ENCODE peak calls at places on chromosomes 6 and 20, in six cellular contexts. One of them, this sample, is unnamed.

GRCh38 chr20:8152183-8152582 is 20.1 kb downstream of the PLCB1 start:
- DNase-seq in activated naive CD4-positive, alpha-beta T cell: no peak
- DNase-seq in foreskin keratinocyte: no peak
- DNase-seq in T-helper 9 cell: no peak
- DNase-seq in HEK293T: no peak
- DNase-seq in activated CD8-positive, alpha-beta T cell treated with anti-CD3 and anti-CD28 coated beads for 36 hours: no peak
- DNase-seq in this sample: no peak

GRCh38 chr20:60804240-60804917 is 447.7 kb upstream of the CDH4 start:
- DNase-seq in HEK293T: no peak
- DNase-seq in foreskin keratinocyte: no peak
- DNase-seq in activated naive CD4-positive, alpha-beta T cell: no peak
- DNase-seq in T-helper 9 cell: no peak
- DNase-seq in activated CD8-positive, alpha-beta T cell treated with anti-CD3 and anti-CD28 coated beads for 36 hours: no peak
- DNase-seq in this sample: peak; percentile 23

GRCh38 chr6:168193816-168194701 is 115.0 kb upstream of the FRMD1 start:
- DNase-seq in activated CD8-positive, alpha-beta T cell treated with anti-CD3 and anti-CD28 coated beads for 36 hours: peak; percentile 7
- DNase-seq in activated naive CD4-positive, alpha-beta T cell: no peak
- DNase-seq in T-helper 9 cell: no peak
- DNase-seq in HEK293T: peak; percentile 69
- DNase-seq in foreskin keratinocyte: no peak
- DNase-seq in this sample: peak; percentile 63

GRCh38 chr20:62753626-62754025 is 42.6 kb upstream of the MRGBP start:
- DNase-seq in HEK293T: no peak
- DNase-seq in activated naive CD4-positive, alpha-beta T cell: no peak
- DNase-seq in activated CD8-positive, alpha-beta T cell treated with anti-CD3 and anti-CD28 coated beads for 36 hours: no peak
- DNase-seq in foreskin keratinocyte: no peak
- DNase-seq in T-helper 9 cell: no peak
- DNase-seq in this sample: no peak

GRCh38 chr6:155274533-155274932 is 10.7 kb downstream of the CLDN20 start:
- DNase-seq in T-helper 9 cell: no peak
- DNase-seq in HEK293T: no peak
- DNase-seq in activated CD8-positive, alpha-beta T cell treated with anti-CD3 and anti-CD28 coated beads for 36 hours: no peak
- DNase-seq in foreskin keratinocyte: peak; percentile 69
- DNase-seq in activated naive CD4-positive, alpha-beta T cell: no peak
- DNase-seq in this sample: no peak

GRCh38 chr20:57082546-57082945 is 183.9 kb downstream of the BMP7 start:
- DNase-seq in activated CD8-positive, alpha-beta T cell treated with anti-CD3 and anti-CD28 coated beads for 36 hours: no peak
- DNase-seq in activated naive CD4-positive, alpha-beta T cell: no peak
- DNase-seq in foreskin keratinocyte: no peak
- DNase-seq in HEK293T: no peak
- DNase-seq in T-helper 9 cell: no peak
- DNase-seq in this sample: no peak

GRCh38 chr6:109867970-109868358 is 110.1 kb upstream of the GPR6 start:
- DNase-seq in activated naive CD4-positive, alpha-beta T cell: no peak
- DNase-seq in activated CD8-positive, alpha-beta T cell treated with anti-CD3 and anti-CD28 coated beads for 36 hours: no peak
- DNase-seq in foreskin keratinocyte: no peak
- DNase-seq in T-helper 9 cell: no peak
- DNase-seq in HEK293T: no peak
- DNase-seq in this sample: no peak

GRCh38 chr20:50012282-50013263 is 29.8 kb downstream of the SNAI1 start:
- DNase-seq in activated naive CD4-positive, alpha-beta T cell: no peak
- DNase-seq in activated CD8-positive, alpha-beta T cell treated with anti-CD3 and anti-CD28 coated beads for 36 hours: peak; percentile 23
- DNase-seq in foreskin keratinocyte: no peak
- DNase-seq in HEK293T: no peak
- DNase-seq in T-helper 9 cell: no peak
- DNase-seq in this sample: no peak

GRCh38 chr6:43728586-43728985 is 41.0 kb upstream of the MRPS18A start:
- DNase-seq in foreskin keratinocyte: no peak
- DNase-seq in T-helper 9 cell: no peak
- DNase-seq in activated naive CD4-positive, alpha-beta T cell: no peak
- DNase-seq in activated CD8-positive, alpha-beta T cell treated with anti-CD3 and anti-CD28 coated beads for 36 hours: no peak
- DNase-seq in HEK293T: no peak
- DNase-seq in this sample: no peak

GRCh38 chr20:34922654-34923381 is 32.8 kb downstream of the GSS start:
- DNase-seq in T-helper 9 cell: no peak
- DNase-seq in activated CD8-positive, alpha-beta T cell treated with anti-CD3 and anti-CD28 coated beads for 36 hours: no peak
- DNase-seq in activated naive CD4-positive, alpha-beta T cell: no peak
- DNase-seq in foreskin keratinocyte: peak; percentile 33
- DNase-seq in HEK293T: no peak
- DNase-seq in this sample: no peak

GRCh38 chr6:148463671-148464070 is 121.0 kb downstream of the SASH1 start:
- DNase-seq in HEK293T: no peak
- DNase-seq in foreskin keratinocyte: no peak
- DNase-seq in activated CD8-positive, alpha-beta T cell treated with anti-CD3 and anti-CD28 coated beads for 36 hours: no peak
- DNase-seq in T-helper 9 cell: no peak
- DNase-seq in activated naive CD4-positive, alpha-beta T cell: no peak
- DNase-seq in this sample: no peak

This sample was measured in H1.